ENCODE peak calls at places on chromosome 7, in four cellular contexts. B is iris pigment epithelial cell, Y is GOT3, W is uterus. T is an unnamed sample.

GRCh38 chr7:32020760-32021159 is 49.4 kb downstream of the PDE1C start:
- DNase-seq in B (peak; percentile 29), W (no peak), Y (no peak), T (no peak)

GRCh38 chr7:39650676-39651075 is 27.3 kb downstream of the RALA start:
- DNase-seq in W (peak; percentile 30), Y (peak; percentile 16), B (peak; percentile 91), T (peak; percentile 73)

GRCh38 chr7:40316176-40316575 is 181.4 kb downstream of the SUGCT start:
- DNase-seq in B (peak; percentile 45), W (no peak), Y (no peak), T (no peak)

GRCh38 chr7:124783271-124783670 is 17.7 kb upstream of the GPR37 start:
- DNase-seq in B (no peak), Y (no peak), W (no peak), T (no peak)

GRCh38 chr7:78852951-78853350 is 600.5 kb downstream of the MAGI2 start:
- DNase-seq in W (no peak), B (peak; percentile 4), Y (no peak), T (no peak)

GRCh38 chr7:151168022-151168786 is 710 bp upstream of the GBX1 start:
- DNase-seq in Y (no peak), B (no peak), W (no peak), T (no peak)

GRCh38 chr7:128347573-128348147 is 4.0 kb upstream of the RBM28 start:
- DNase-seq in B (peak; percentile 34), W (no peak), Y (no peak), T (peak; percentile 76)

GRCh38 chr7:100371561-100372171 is 1.6 kb upstream of the PILRA start:
- DNase-seq in Y (no peak), W (no peak), B (no peak), T (no peak)

GRCh38 chr7:148303295-148304013 is 287.1 kb upstream of the C7orf33 start:
- DNase-seq in B (peak; percentile 30), Y (peak; percentile 9), W (peak; percentile 70), T (peak; percentile 87)

GRCh38 chr7:44213872-44214595 is 13.3 kb downstream of the YKT6 start:
- DNase-seq in Y (no peak), B (peak; percentile 43), W (no peak), T (no peak)

GRCh38 chr7:111933614-111934013 is 272.6 kb downstream of the DOCK4 start:
- DNase-seq in W (no peak), Y (no peak), B (no peak), T (no peak)

GRCh38 chr7:157704365-157704764 is 367.6 kb downstream of the DNAJB6 start:
- DNase-seq in W (no peak), Y (no peak), B (no peak), T (no peak)

GRCh38 chr7:47557317-47557985 is 24.5 kb downstream of the TNS3 start:
- DNase-seq in Y (no peak), W (peak; percentile 51), B (no peak), T (no peak)

T was measured in adrenal gland.